ENCODE peak calls at places on chromosomes 13 and 19, in six cellular contexts. One of them, this sample, is unnamed.

GRCh38 chr19:30070970-30071632 is 129.1 kb downstream of the URI1 start:
- DNase-seq in neuronal stem cell: no peak
- DNase-seq in H1: no peak
- DNase-seq in mesendoderm: no peak
- DNase-seq in IMR-90: no peak
- DNase-seq in trophoblast cell: no peak
- DNase-seq in this sample: no peak

GRCh38 chr13:63184693-63185092 is 1769.0 kb upstream of the PCDH20 start:
- DNase-seq in mesendoderm: peak; percentile 97
- DNase-seq in neuronal stem cell: peak; percentile 47
- DNase-seq in IMR-90: peak; percentile 88
- DNase-seq in trophoblast cell: peak; percentile 38
- DNase-seq in H1: peak; percentile 51
- DNase-seq in this sample: peak; percentile 42

GRCh38 chr13:46607768-46608553 is 55.0 kb downstream of the LRCH1 start:
- DNase-seq in mesendoderm: no peak
- DNase-seq in H1: no peak
- DNase-seq in trophoblast cell: no peak
- DNase-seq in neuronal stem cell: no peak
- DNase-seq in IMR-90: no peak
- DNase-seq in this sample: no peak

GRCh38 chr13:74036373-74036772 is 97.8 kb downstream of the KLF12 start:
- DNase-seq in H1: no peak
- DNase-seq in mesendoderm: peak; percentile 98
- DNase-seq in IMR-90: no peak
- DNase-seq in trophoblast cell: peak; percentile 97
- DNase-seq in neuronal stem cell: no peak
- DNase-seq in this sample: no peak

GRCh38 chr13:32581177-32581786 is 5.0 kb upstream of the PDS5B start:
- DNase-seq in mesendoderm: no peak
- DNase-seq in neuronal stem cell: no peak
- DNase-seq in IMR-90: peak; percentile 47
- DNase-seq in H1: no peak
- DNase-seq in trophoblast cell: no peak
- DNase-seq in this sample: peak; percentile 35

GRCh38 chr13:41384749-41385503 is 72.4 kb upstream of the RGCC start:
- DNase-seq in mesendoderm: peak; percentile 17
- DNase-seq in neuronal stem cell: no peak
- DNase-seq in IMR-90: peak; percentile 15
- DNase-seq in trophoblast cell: no peak
- DNase-seq in H1: no peak
- DNase-seq in this sample: peak; percentile 23

GRCh38 chr19:40358773-40359172 is 10.3 kb downstream of the PLD3 start:
- DNase-seq in IMR-90: no peak
- DNase-seq in mesendoderm: no peak
- DNase-seq in H1: no peak
- DNase-seq in neuronal stem cell: no peak
- DNase-seq in trophoblast cell: no peak
- DNase-seq in this sample: no peak

GRCh38 chr19:17311455-17312248 is 2.3 kb downstream of the DDA1 start:
- DNase-seq in IMR-90: peak; percentile 79
- DNase-seq in neuronal stem cell: no peak
- DNase-seq in H1: no peak
- DNase-seq in mesendoderm: peak; percentile 77
- DNase-seq in trophoblast cell: peak; percentile 99
- DNase-seq in this sample: peak; percentile 90

GRCh38 chr19:48244289-48244688 is 11.4 kb downstream of the CARD8 start:
- DNase-seq in trophoblast cell: no peak
- DNase-seq in H1: no peak
- DNase-seq in IMR-90: no peak
- DNase-seq in mesendoderm: peak; percentile 45
- DNase-seq in neuronal stem cell: no peak
- DNase-seq in this sample: no peak

GRCh38 chr19:33872445-33873320 is 76.0 kb downstream of the KCTD15 start:
- DNase-seq in IMR-90: no peak
- DNase-seq in trophoblast cell: peak; percentile 8
- DNase-seq in mesendoderm: no peak
- DNase-seq in H1: no peak
- DNase-seq in neuronal stem cell: no peak
- DNase-seq in this sample: no peak

GRCh38 chr19:55133639-55134444 is 15.2 kb downstream of the TNNT1 start:
- DNase-seq in neuronal stem cell: no peak
- DNase-seq in mesendoderm: no peak
- DNase-seq in trophoblast cell: peak; percentile 48
- DNase-seq in H1: no peak
- DNase-seq in IMR-90: no peak
- DNase-seq in this sample: no peak

GRCh38 chr19:10748924-10749434 is 31.1 kb downstream of the DNM2 start:
- DNase-seq in trophoblast cell: peak; percentile 92
- DNase-seq in H1: no peak
- DNase-seq in mesendoderm: no peak
- DNase-seq in IMR-90: no peak
- DNase-seq in neuronal stem cell: no peak
- DNase-seq in this sample: peak; percentile 43

GRCh38 chr13:27965740-27966640 is 3.1 kb downstream of the CDX2 start:
- DNase-seq in neuronal stem cell: no peak
- DNase-seq in trophoblast cell: no peak
- DNase-seq in H1: peak; percentile 81
- DNase-seq in IMR-90: no peak
- DNase-seq in mesendoderm: peak; percentile 91
- DNase-seq in this sample: no peak

DNA sequence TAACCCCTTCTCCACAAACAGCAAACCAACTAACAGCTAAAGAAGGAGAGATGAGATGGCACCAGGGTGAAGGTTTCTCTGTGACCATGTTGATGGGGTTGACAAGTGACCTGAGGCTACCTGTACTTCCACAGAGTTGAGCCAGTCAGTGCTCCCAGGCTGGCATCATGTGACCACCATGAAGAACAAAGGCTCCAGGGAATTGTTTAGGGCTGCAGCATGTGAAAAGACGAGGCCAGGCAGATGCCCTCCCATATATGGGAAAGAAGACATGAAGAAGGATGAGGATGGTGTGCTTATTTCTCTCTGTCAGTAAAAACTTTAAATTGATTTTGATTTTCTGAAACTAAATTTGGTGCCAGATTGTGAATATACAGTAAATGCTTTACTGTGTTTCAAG is 220.6 kb downstream of the OLFM4 start:
- DNase-seq in IMR-90: no peak
- DNase-seq in trophoblast cell: no peak
- DNase-seq in neuronal stem cell: no peak
- DNase-seq in H1: no peak
- DNase-seq in mesendoderm: no peak
- DNase-seq in this sample: no peak
- H3K4me3 ChIP-seq in IMR-90: no peak overlapping the region
- H3K4me3 ChIP-seq in trophoblast cell: no peak overlapping the region
- H3K4me3 ChIP-seq in neuronal stem cell: no peak overlapping the region
- H3K4me3 ChIP-seq in H1: no peak overlapping the region
- H3K4me3 ChIP-seq in mesendoderm: no peak overlapping the region
- H3K4me3 ChIP-seq in this sample: no peak overlapping the region

DNA sequence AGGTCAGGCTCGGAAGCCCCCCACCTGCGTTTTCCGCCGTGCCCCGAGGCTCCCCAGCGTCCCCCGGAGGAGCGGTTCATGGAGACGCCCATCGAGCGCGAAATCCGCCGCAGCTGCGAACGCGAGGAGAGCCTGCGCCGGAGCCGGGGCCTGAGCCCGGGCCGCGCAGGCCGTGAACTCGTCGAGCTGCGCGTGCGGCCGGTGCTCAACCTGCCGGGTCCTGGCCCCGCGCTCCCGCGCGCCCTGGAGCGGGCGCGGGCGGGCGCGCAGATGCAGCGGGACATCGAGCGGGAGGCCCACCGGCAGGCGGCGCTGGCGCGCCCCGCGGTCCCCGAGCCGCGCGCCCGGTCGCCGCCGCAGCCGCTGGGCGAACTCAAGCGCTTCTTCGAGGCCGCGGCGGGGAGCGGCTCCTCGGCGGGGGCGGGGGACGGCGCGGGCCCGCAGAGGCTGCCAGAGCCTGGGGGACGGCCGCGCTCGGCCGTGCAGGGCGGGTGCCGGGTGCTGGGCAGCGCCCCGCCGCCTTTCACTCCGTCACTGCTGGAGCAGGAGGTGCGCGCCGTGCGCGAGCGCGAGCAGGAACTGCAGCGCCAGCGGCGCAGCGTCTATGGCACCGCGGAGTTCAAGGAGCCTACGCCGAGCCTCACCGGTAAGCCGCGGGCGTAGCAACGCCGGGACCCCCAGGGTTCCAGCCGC is 792 bp downstream of the MISP3 start:
- DNase-seq in mesendoderm: peak; percentile 72
- DNase-seq in neuronal stem cell: peak; percentile 75
- DNase-seq in trophoblast cell: peak; percentile 41
- DNase-seq in H1: peak; percentile 86
- DNase-seq in IMR-90: peak; percentile 82
- DNase-seq in this sample: peak; percentile 75
- H3K4me2 ChIP-seq in mesendoderm: peak overlapping the region; percentile 68
- H3K4me2 ChIP-seq in neuronal stem cell: peak overlapping the region; percentile 89
- H3K4me2 ChIP-seq in trophoblast cell: peak overlapping the region; percentile 97
- H3K4me2 ChIP-seq in H1: peak overlapping the region; percentile 57
- H3K4me2 ChIP-seq in IMR-90: peak overlapping the region; percentile 93
- H3K4me2 ChIP-seq in this sample: peak overlapping the region; percentile 95

DNA sequence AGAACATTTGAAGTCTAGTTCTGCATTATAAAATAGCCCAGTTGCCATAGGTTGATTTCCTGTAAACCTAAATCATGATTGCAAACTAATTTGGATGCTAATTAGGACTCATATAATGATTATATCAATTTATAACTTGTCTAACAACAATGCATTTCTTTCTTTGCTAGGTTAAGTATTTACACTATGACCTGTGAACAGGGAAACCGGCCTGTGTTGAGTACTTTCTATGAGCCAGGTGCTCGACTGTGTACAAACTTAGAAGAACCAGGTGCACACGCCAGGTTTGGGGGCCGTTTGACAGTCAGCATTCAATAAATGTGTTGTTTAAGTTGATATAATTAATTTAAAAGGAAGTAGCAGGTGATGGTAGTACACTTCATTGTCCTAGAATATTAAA is 203.1 kb downstream of the TM9SF2 start:
- DNase-seq in IMR-90: no peak
- DNase-seq in mesendoderm: no peak
- DNase-seq in neuronal stem cell: no peak
- DNase-seq in trophoblast cell: no peak
- DNase-seq in H1: no peak
- DNase-seq in this sample: no peak
- H2BK5ac ChIP-seq in IMR-90: no peak overlapping the region
- H2BK5ac ChIP-seq in mesendoderm: no peak overlapping the region
- H2BK5ac ChIP-seq in neuronal stem cell: no peak overlapping the region
- H2BK5ac ChIP-seq in trophoblast cell: no peak overlapping the region
- H2BK5ac ChIP-seq in H1: peak overlapping the region; percentile 80
- H2BK5ac ChIP-seq in this sample: no peak overlapping the region

DNA sequence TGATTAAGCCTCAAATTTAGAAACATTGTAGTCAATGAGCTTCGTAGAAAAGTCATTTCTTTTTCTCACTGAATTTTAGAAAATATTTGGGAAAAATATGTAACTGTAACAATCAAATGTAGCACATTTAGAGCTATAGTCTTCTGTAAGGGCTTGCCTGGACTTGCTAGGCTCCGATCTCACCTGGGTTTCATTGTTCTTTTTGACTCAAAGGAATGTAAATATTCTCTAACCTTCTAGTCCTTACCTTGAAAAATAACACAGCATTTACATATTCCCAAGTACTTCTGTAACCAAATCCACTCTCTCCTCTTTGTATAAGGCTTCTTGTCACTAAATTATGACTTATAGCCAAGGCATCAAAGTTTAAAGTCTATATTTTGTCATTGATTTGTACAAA is 2.9 kb upstream of the UFM1 start:
- DNase-seq in IMR-90: no peak
- DNase-seq in H1: no peak
- DNase-seq in neuronal stem cell: no peak
- DNase-seq in mesendoderm: no peak
- DNase-seq in trophoblast cell: no peak
- DNase-seq in this sample: no peak
- H3K4me3 ChIP-seq in IMR-90: no peak overlapping the region
- H3K4me3 ChIP-seq in H1: peak overlapping the region; percentile 22
- H3K4me3 ChIP-seq in neuronal stem cell: no peak overlapping the region
- H3K4me3 ChIP-seq in mesendoderm: no peak overlapping the region
- H3K4me3 ChIP-seq in trophoblast cell: no peak overlapping the region
- H3K4me3 ChIP-seq in this sample: no peak overlapping the region

DNA sequence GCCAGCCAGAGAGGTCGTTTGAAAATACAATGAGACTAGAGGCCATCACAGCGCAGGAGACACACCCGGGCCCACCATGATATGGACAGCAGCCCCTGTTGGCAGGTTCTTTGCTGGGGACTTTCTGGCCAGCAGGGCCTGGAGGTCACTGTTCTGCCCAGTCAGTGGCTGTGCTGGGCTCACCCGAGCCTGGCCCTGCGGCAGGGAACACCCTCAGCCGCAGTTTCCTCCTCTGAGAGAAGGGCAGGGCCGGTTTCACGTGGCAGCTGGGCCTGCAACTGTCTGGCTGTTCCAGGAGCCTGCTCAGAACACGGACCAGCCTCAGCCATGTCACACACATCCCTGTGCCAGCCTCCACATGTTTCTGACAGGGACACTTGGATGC is 39.4 kb downstream of the ADPRHL1 start:
- DNase-seq in neuronal stem cell: no peak
- DNase-seq in H1: no peak
- DNase-seq in trophoblast cell: no peak
- DNase-seq in IMR-90: no peak
- DNase-seq in mesendoderm: no peak
- DNase-seq in this sample: no peak
- H3K4me2 ChIP-seq in neuronal stem cell: no peak overlapping the region
- H3K4me2 ChIP-seq in H1: no peak overlapping the region
- H3K4me2 ChIP-seq in trophoblast cell: no peak overlapping the region
- H3K4me2 ChIP-seq in IMR-90: no peak overlapping the region
- H3K4me2 ChIP-seq in mesendoderm: no peak overlapping the region
- H3K4me2 ChIP-seq in this sample: no peak overlapping the region

GRCh38 chr19:46133101-46133627 is 8.7 kb upstream of the IGFL3 start:
- DNase-seq in neuronal stem cell: peak; percentile 83
- DNase-seq in trophoblast cell: peak; percentile 35
- DNase-seq in H1: peak; percentile 57
- DNase-seq in IMR-90: peak; percentile 97
- DNase-seq in mesendoderm: peak; percentile 98
- DNase-seq in this sample: peak; percentile 87
- H2BK5ac ChIP-seq in neuronal stem cell: no peak overlapping the region
- H2BK5ac ChIP-seq in trophoblast cell: peak overlapping the region; percentile 97
- H2BK5ac ChIP-seq in H1: peak overlapping the region; percentile 99
- H2BK5ac ChIP-seq in IMR-90: peak overlapping the region; percentile 100
- H2BK5ac ChIP-seq in mesendoderm: peak overlapping the region; percentile 14
- H2BK5ac ChIP-seq in this sample: peak overlapping the region; percentile 69

GRCh38 chr19:3369337-3370213 is 3.2 kb downstream of the NFIC start:
- DNase-seq in mesendoderm: peak; percentile 56
- DNase-seq in IMR-90: peak; percentile 63
- DNase-seq in H1: no peak
- DNase-seq in trophoblast cell: no peak
- DNase-seq in neuronal stem cell: no peak
- DNase-seq in this sample: peak; percentile 85

GRCh38 chr19:3370214-3370720 is 3.9 kb downstream of the NFIC start:
- DNase-seq in H1: no peak
- DNase-seq in IMR-90: no peak
- DNase-seq in mesendoderm: no peak
- DNase-seq in neuronal stem cell: no peak
- DNase-seq in trophoblast cell: no peak
- DNase-seq in this sample: peak; percentile 42

GRCh38 chr19:3368441-3368795 is 2.0 kb downstream of the NFIC start:
- DNase-seq in trophoblast cell: no peak
- DNase-seq in mesendoderm: no peak
- DNase-seq in H1: no peak
- DNase-seq in IMR-90: no peak
- DNase-seq in neuronal stem cell: no peak
- DNase-seq in this sample: no peak

GRCh38 chr19:3367572-3368440 is 1.4 kb downstream of the NFIC start:
- DNase-seq in mesendoderm: no peak
- DNase-seq in neuronal stem cell: no peak
- DNase-seq in IMR-90: no peak
- DNase-seq in trophoblast cell: no peak
- DNase-seq in H1: no peak
- DNase-seq in this sample: peak; percentile 56

GRCh38 chr19:3368848-3369336 is 2.5 kb downstream of the NFIC start:
- DNase-seq in trophoblast cell: no peak
- DNase-seq in H1: no peak
- DNase-seq in IMR-90: peak; percentile 44
- DNase-seq in mesendoderm: no peak
- DNase-seq in neuronal stem cell: no peak
- DNase-seq in this sample: peak; percentile 76
- H3K4me3 ChIP-seq in trophoblast cell: no peak overlapping the region
- H3K4me3 ChIP-seq in H1: peak overlapping the region; percentile 57
- H3K4me3 ChIP-seq in IMR-90: peak overlapping the region; percentile 89
- H3K4me3 ChIP-seq in mesendoderm: no peak overlapping the region
- H3K4me3 ChIP-seq in neuronal stem cell: no peak overlapping the region
- H3K4me3 ChIP-seq in this sample: peak overlapping the region; percentile 87

This sample was measured in mesenchymal stem cell.